ENCODE peak calls at places on chromosomes 16 and 17, in four cellular contexts. One of them, this sample, is unnamed.

GRCh38 chr16:82134884-82135283 is 35.1 kb downstream of the MPHOSPH6 start:
- DNase-seq in mammary epithelial cell: no peak
- DNase-seq in AG04450: no peak
- DNase-seq in prostate gland: no peak
- DNase-seq in this sample: no peak

GRCh38 chr17:77124192-77124908 is 16.4 kb upstream of the SEC14L1 start:
- DNase-seq in mammary epithelial cell: peak; percentile 72
- DNase-seq in prostate gland: peak; percentile 44
- DNase-seq in AG04450: no peak
- DNase-seq in this sample: peak; percentile 82

GRCh38 chr16:81524382-81524781 is 79.8 kb downstream of the CMIP start:
- DNase-seq in AG04450: no peak
- DNase-seq in mammary epithelial cell: no peak
- DNase-seq in prostate gland: no peak
- DNase-seq in this sample: peak; percentile 59

GRCh38 chr16:22685162-22685830 is 128.7 kb upstream of the HS3ST2 start:
- DNase-seq in mammary epithelial cell: no peak
- DNase-seq in AG04450: no peak
- DNase-seq in prostate gland: peak; percentile 56
- DNase-seq in this sample: no peak

GRCh38 chr16:318628-319027 is 33.9 kb downstream of the AXIN1 start:
- DNase-seq in mammary epithelial cell: no peak
- DNase-seq in AG04450: no peak
- DNase-seq in prostate gland: no peak
- DNase-seq in this sample: no peak

GRCh38 chr17:6045621-6046357 is 24.4 kb upstream of the WSCD1 start:
- DNase-seq in mammary epithelial cell: no peak
- DNase-seq in prostate gland: no peak
- DNase-seq in AG04450: no peak
- DNase-seq in this sample: no peak

GRCh38 chr17:2214887-2215615 is 88.5 kb downstream of the SMG6 start:
- DNase-seq in prostate gland: no peak
- DNase-seq in AG04450: no peak
- DNase-seq in mammary epithelial cell: no peak
- DNase-seq in this sample: peak; percentile 93

GRCh38 chr16:68668266-68668665 is 23.2 kb downstream of the CDH3 start:
- DNase-seq in mammary epithelial cell: peak; percentile 100
- DNase-seq in AG04450: no peak
- DNase-seq in prostate gland: no peak
- DNase-seq in this sample: no peak

GRCh38 chr17:78132767-78133178 is 2.2 kb downstream of the TMC8 start:
- DNase-seq in mammary epithelial cell: no peak
- DNase-seq in prostate gland: no peak
- DNase-seq in AG04450: no peak
- DNase-seq in this sample: no peak

GRCh38 chr17:21242026-21242700 is 11.0 kb downstream of the NATD1 start:
- DNase-seq in mammary epithelial cell: no peak
- DNase-seq in prostate gland: no peak
- DNase-seq in AG04450: no peak
- DNase-seq in this sample: no peak

GRCh38 chr16:425740-426114 is 278 bp downstream of the RAB11FIP3 start:
- DNase-seq in AG04450: no peak
- DNase-seq in mammary epithelial cell: no peak
- DNase-seq in prostate gland: no peak
- DNase-seq in this sample: no peak

GRCh38 chr17:34163681-34164080 is 91.4 kb upstream of the CCL2 start:
- DNase-seq in mammary epithelial cell: no peak
- DNase-seq in AG04450: no peak
- DNase-seq in prostate gland: no peak
- DNase-seq in this sample: peak; percentile 5

GRCh38 chr16:67198238-67198734 is 645 bp upstream of the ELMO3 start:
- DNase-seq in mammary epithelial cell: peak; percentile 70
- DNase-seq in prostate gland: peak; percentile 47
- DNase-seq in AG04450: no peak
- DNase-seq in this sample: no peak

GRCh38 chr16:78668393-78668792 is 568.9 kb downstream of the WWOX start:
- DNase-seq in mammary epithelial cell: no peak
- DNase-seq in AG04450: no peak
- DNase-seq in prostate gland: no peak
- DNase-seq in this sample: no peak

GRCh38 chr17:83177611-83178532 is 98.5 kb downstream of the METRNL start:
- DNase-seq in AG04450: no peak
- DNase-seq in prostate gland: no peak
- DNase-seq in mammary epithelial cell: no peak
- DNase-seq in this sample: no peak

GRCh38 chr17:14747576-14747940 is 446.7 kb downstream of the HS3ST3B1 start:
- DNase-seq in mammary epithelial cell: no peak
- DNase-seq in AG04450: no peak
- DNase-seq in prostate gland: no peak
- DNase-seq in this sample: no peak

GRCh38 chr17:77881545-77881944 is 77.0 kb upstream of the TNRC6C start:
- DNase-seq in prostate gland: peak; percentile 10
- DNase-seq in mammary epithelial cell: peak; percentile 55
- DNase-seq in AG04450: no peak
- DNase-seq in this sample: peak; percentile 81

GRCh38 chr17:48024149-48025039 is 13.2 kb downstream of the COPZ2 start:
- DNase-seq in mammary epithelial cell: peak; percentile 68
- DNase-seq in prostate gland: peak; percentile 36
- DNase-seq in AG04450: no peak
- DNase-seq in this sample: peak; percentile 48

GRCh38 chr17:6162216-6162615 is 92.0 kb downstream of the WSCD1 start:
- DNase-seq in mammary epithelial cell: no peak
- DNase-seq in AG04450: no peak
- DNase-seq in prostate gland: no peak
- DNase-seq in this sample: no peak

GRCh38 chr17:32801641-32802040 is 75.3 kb downstream of the MYO1D start:
- DNase-seq in mammary epithelial cell: no peak
- DNase-seq in prostate gland: no peak
- DNase-seq in AG04450: no peak
- DNase-seq in this sample: no peak

GRCh38 chr16:21336231-21336630 is 58.1 kb upstream of the CRYM start:
- DNase-seq in AG04450: no peak
- DNase-seq in prostate gland: no peak
- DNase-seq in mammary epithelial cell: peak; percentile 16
- DNase-seq in this sample: no peak

GRCh38 chr17:61425682-61426481 is 26.2 kb downstream of the TBX2 start:
- DNase-seq in AG04450: no peak
- DNase-seq in mammary epithelial cell: no peak
- DNase-seq in prostate gland: no peak
- DNase-seq in this sample: no peak

GRCh38 chr16:23155445-23156049 is 6.3 kb upstream of the USP31 start:
- DNase-seq in prostate gland: no peak
- DNase-seq in mammary epithelial cell: no peak
- DNase-seq in AG04450: no peak
- DNase-seq in this sample: no peak

GRCh38 chr17:9221231-9222180 is 200.2 kb downstream of the NTN1 start:
- DNase-seq in AG04450: no peak
- DNase-seq in mammary epithelial cell: no peak
- DNase-seq in prostate gland: no peak
- DNase-seq in this sample: no peak

GRCh38 chr17:73192894-73193701 is at the start of gene COG1:
- DNase-seq in AG04450: peak; percentile 59
- DNase-seq in prostate gland: peak; percentile 71
- DNase-seq in mammary epithelial cell: peak; percentile 86
- DNase-seq in this sample: peak; percentile 77

GRCh38 chr16:24178496-24178895 is 77.6 kb upstream of the CACNG3 start:
- DNase-seq in AG04450: no peak
- DNase-seq in prostate gland: no peak
- DNase-seq in mammary epithelial cell: no peak
- DNase-seq in this sample: no peak

GRCh38 chr16:86517652-86518258 is 7.4 kb downstream of the FOXF1 start:
- DNase-seq in prostate gland: peak; percentile 46
- DNase-seq in mammary epithelial cell: peak; percentile 27
- DNase-seq in AG04450: peak; percentile 70
- DNase-seq in this sample: no peak

GRCh38 chr17:78140169-78141051 is 5.8 kb upstream of the C17orf99 start:
- DNase-seq in mammary epithelial cell: peak; percentile 81
- DNase-seq in prostate gland: peak; percentile 91
- DNase-seq in AG04450: no peak
- DNase-seq in this sample: peak; percentile 47

GRCh38 chr16:11946433-11946832 is 4.6 kb upstream of the NPIPB2 start:
- DNase-seq in mammary epithelial cell: no peak
- DNase-seq in AG04450: no peak
- DNase-seq in prostate gland: no peak
- DNase-seq in this sample: peak; percentile 13

GRCh38 chr17:45144199-45145034 is 3.9 kb upstream of the HEXIM1 start:
- DNase-seq in AG04450: no peak
- DNase-seq in mammary epithelial cell: no peak
- DNase-seq in prostate gland: peak; percentile 56
- DNase-seq in this sample: no peak

GRCh38 chr16:85098565-85098964 is 13.7 kb downstream of the CIBAR2 start:
- DNase-seq in AG04450: no peak
- DNase-seq in prostate gland: no peak
- DNase-seq in mammary epithelial cell: no peak
- DNase-seq in this sample: no peak

GRCh38 chr17:27545562-27546229 is 85.3 kb upstream of the LGALS9 start:
- DNase-seq in mammary epithelial cell: no peak
- DNase-seq in prostate gland: no peak
- DNase-seq in AG04450: no peak
- DNase-seq in this sample: peak; percentile 91

DNA sequence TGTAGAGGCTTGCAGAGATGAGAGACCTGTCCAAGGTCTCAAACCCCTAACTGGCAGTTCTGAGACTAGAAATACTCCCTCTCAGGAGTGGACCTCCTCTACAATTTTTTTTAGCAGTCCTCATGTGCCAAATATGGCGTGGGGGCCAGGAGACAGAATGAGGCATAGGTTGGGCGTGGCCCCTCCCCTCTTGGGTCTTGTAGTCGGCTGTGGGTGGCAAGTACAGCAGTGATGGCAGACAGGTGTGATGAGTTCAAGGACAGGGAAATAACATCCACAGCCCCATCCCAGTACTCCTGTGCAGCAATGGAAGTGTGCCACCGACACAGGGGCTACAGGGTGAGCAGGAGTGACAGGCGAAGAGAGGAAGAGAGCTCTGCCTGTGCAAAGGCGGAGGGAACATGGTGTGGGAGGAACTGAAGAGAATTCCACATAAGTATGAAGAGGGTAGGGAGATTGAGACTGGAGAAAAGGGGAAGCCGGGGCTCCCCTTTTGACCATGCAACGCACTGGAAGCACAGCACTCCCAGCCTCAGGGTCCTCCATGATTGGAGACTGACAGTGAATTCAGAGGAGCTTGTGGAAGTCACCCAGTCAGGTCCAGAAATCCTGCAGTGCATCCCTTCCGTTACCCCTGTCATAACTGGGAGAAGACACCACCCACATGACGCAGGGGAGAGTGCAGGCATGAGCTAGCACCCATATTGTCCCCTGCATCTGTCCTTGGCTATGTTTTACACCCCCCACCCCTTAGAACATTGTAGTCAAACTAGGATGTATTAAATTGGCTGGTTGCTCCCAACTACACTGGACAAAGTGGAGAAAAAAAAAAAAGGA is 14.8 kb upstream of the CETP start:
- DNase-seq in mammary epithelial cell: no peak
- DNase-seq in prostate gland: no peak
- DNase-seq in AG04450: no peak
- DNase-seq in this sample: no peak
- H3K9me3 ChIP-seq in mammary epithelial cell: no peaks in the 10 kb centered on the region
- H3K9me3 ChIP-seq in prostate gland: no peaks in the 10 kb centered on the region
- H3K9me3 ChIP-seq in AG04450: no peaks in the 10 kb centered on the region
- H3K9me3 ChIP-seq in this sample: no peaks in the 10 kb centered on the region

GRCh38 chr16:10078541-10078949 is 103.7 kb downstream of the GRIN2A start:
- DNase-seq in AG04450: no peak
- DNase-seq in prostate gland: no peak
- DNase-seq in mammary epithelial cell: no peak
- DNase-seq in this sample: no peak

GRCh38 chr16:10080031-10080772 is 102.0 kb downstream of the GRIN2A start:
- DNase-seq in AG04450: no peak
- DNase-seq in prostate gland: peak; percentile 57
- DNase-seq in mammary epithelial cell: peak; percentile 93
- DNase-seq in this sample: peak; percentile 96

GRCh38 chr16:10077861-10078260 is 104.4 kb downstream of the GRIN2A start:
- DNase-seq in mammary epithelial cell: peak; percentile 65
- DNase-seq in AG04450: no peak
- DNase-seq in prostate gland: no peak
- DNase-seq in this sample: no peak

GRCh38 chr16:10081201-10081940 is 100.9 kb downstream of the GRIN2A start:
- DNase-seq in mammary epithelial cell: no peak
- DNase-seq in AG04450: no peak
- DNase-seq in prostate gland: no peak
- DNase-seq in this sample: peak; percentile 89

DNA sequence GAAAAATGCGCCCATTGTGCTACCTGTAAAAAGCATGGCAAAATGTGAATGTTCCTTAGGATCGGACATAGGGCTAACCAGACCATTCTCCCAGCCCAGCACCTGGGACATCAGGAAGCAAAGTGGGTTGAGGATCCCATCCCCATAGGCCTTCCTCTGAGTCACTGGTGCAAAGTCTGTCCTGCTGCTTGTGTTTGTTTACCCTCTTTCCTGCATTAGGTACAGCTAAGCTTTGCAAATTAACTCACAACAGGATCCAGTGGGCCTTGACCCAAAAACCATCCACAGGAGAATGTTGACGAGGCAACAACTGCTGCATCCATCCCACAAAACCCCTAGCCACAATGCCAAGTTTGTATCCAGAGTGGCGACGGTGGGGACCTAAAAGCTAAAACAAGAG is 106.2 kb downstream of the GRIN2A start:
- DNase-seq in prostate gland: no peak
- DNase-seq in AG04450: no peak
- DNase-seq in mammary epithelial cell: no peak
- DNase-seq in this sample: no peak
- H3K9me3 ChIP-seq in prostate gland: no peaks in the 10 kb centered on the region
- H3K9me3 ChIP-seq in AG04450: peaks cover 29% of the 10 kb centered on the region
- H3K9me3 ChIP-seq in mammary epithelial cell: no peaks in the 10 kb centered on the region
- H3K9me3 ChIP-seq in this sample: no peaks in the 10 kb centered on the region

DNA sequence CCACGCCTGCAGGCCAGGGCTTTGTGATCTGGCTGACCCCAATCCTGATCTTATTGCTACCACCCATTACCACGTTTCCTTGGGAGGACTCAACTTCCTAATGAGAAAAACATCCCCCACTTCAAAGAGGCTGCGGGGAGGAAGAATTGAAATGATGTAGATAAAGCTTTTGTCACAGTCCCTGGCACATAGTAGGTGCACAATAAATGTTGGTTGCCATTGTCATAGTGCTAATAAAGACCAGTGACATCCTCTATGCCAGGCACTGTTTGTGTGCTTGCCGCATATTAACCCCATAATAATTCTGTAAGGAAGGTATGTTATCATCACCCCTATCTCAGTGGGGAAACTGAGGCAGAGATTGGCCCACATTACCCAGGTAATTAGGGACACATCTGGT is 22.4 kb downstream of the WNT3 start:
- DNase-seq in prostate gland: no peak
- DNase-seq in AG04450: no peak
- DNase-seq in mammary epithelial cell: no peak
- DNase-seq in this sample: no peak
- H3K9me3 ChIP-seq in prostate gland: no peaks in the 10 kb centered on the region
- H3K9me3 ChIP-seq in AG04450: no peaks in the 10 kb centered on the region
- H3K9me3 ChIP-seq in mammary epithelial cell: no peaks in the 10 kb centered on the region
- H3K9me3 ChIP-seq in this sample: no peaks in the 10 kb centered on the region

DNA sequence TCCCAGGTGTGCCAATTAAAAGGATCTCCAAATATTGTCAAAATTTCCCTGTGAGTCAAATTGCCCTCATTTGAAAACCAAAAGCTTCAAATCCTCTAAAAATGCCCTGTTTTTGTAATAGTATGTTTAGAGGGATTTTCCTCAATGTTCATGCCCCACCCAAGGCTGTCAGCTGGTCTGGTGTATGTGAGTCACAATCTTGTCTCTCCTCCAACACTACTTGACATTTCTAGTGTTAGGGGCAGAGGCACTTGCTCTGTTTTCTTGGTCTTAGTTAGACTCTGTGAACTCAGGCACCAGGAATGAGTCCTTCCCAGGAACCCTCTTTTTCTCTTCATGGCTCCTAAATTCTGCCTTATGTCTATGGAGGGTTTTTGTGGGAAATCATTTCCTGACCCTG is 634.8 kb downstream of the KCNJ2 start:
- DNase-seq in prostate gland: no peak
- DNase-seq in AG04450: no peak
- DNase-seq in mammary epithelial cell: peak; percentile 17
- DNase-seq in this sample: peak; percentile 54
- H3K9me3 ChIP-seq in prostate gland: no peaks in the 10 kb centered on the region
- H3K9me3 ChIP-seq in AG04450: no peaks in the 10 kb centered on the region
- H3K9me3 ChIP-seq in mammary epithelial cell: no peaks in the 10 kb centered on the region
- H3K9me3 ChIP-seq in this sample: no peaks in the 10 kb centered on the region